ENCODE peak calls at places on chromosomes 16 and 17, in six cellular contexts. J is heart right ventricle, O is tibial artery, X is HAP-1, T is endothelial cell of umbilical vein, R is A549. C is an unnamed sample.
A peak's percentile ranks its signal among the peaks of the same experiment; 100 is the strongest.

GRCh38 chr17:77400445-77400870 is 259.7 kb downstream of the SEC14L1 start:
- DNase-seq in J (peak; percentile 62), O (peak; percentile 73), X (no peak), T (peak; percentile 58), R (no peak), C (no peak)

GRCh38 chr16:60123387-60124023 is 1389.4 kb upstream of the GOT2 start:
- DNase-seq in J (no peak), O (no peak), X (no peak), T (no peak), R (no peak), C (no peak)

GRCh38 chr16:49750341-49751011 is 105.4 kb downstream of the ZNF423 start:
- DNase-seq in J (no peak), O (no peak), X (no peak), T (no peak), R (no peak), C (no peak)

GRCh38 chr17:82963104-82963950 is 116.1 kb upstream of the METRNL start:
- DNase-seq in J (peak; percentile 83), O (peak; percentile 91), X (peak; percentile 7), T (peak; percentile 76), R (no peak), C (no peak)

GRCh38 chr16:19601083-19601976 is 45.8 kb downstream of the VPS35L start:
- DNase-seq in J (no peak), O (no peak), X (peak; percentile 20), T (peak; percentile 60), R (peak; percentile 41), C (no peak)

GRCh38 chr17:4541328-4542002 is 13.7 kb downstream of the MYBBP1A start:
- DNase-seq in J (no peak), O (no peak), X (no peak), T (no peak), R (no peak), C (no peak)

GRCh38 chr17:51012538-51012937 is 108.1 kb downstream of the SPAG9 start:
- DNase-seq in J (no peak), O (no peak), X (no peak), T (no peak), R (no peak), C (no peak)

GRCh38 chr16:77790964-77791363 is 2.6 kb downstream of the VAT1L start:
- DNase-seq in J (no peak), O (no peak), X (no peak), T (no peak), R (no peak), C (no peak)

GRCh38 chr17:58219789-58220183 is 731 bp upstream of the MKS1 start:
- DNase-seq in J (no peak), O (no peak), X (no peak), T (peak; percentile 61), R (no peak), C (no peak)

GRCh38 chr16:75552951-75553350 is 3.1 kb downstream of the TMEM231 start:
- DNase-seq in J (peak; percentile 50), O (no peak), X (no peak), T (peak; percentile 60), R (no peak), C (no peak)

GRCh38 chr16:27237229-27238015 is 31.1 kb downstream of the NSMCE1 start:
- DNase-seq in J (no peak), O (peak; percentile 62), X (no peak), T (peak; percentile 80), R (no peak), C (no peak)

GRCh38 chr16:89828199-89828869 is at the start of gene SPIRE2:
- DNase-seq in J (peak; percentile 81), O (peak; percentile 80), X (peak; percentile 43), T (peak; percentile 77), R (no peak), C (no peak)

GRCh38 chr17:28549274-28550132 is 2.9 kb downstream of the UNC119 start:
- DNase-seq in J (no peak), O (no peak), X (no peak), T (no peak), R (no peak), C (no peak)

GRCh38 chr17:1504866-1505265 is 11.5 kb downstream of the INPP5K start:
- DNase-seq in J (no peak), O (no peak), X (no peak), T (no peak), R (no peak), C (no peak)

GRCh38 chr17:74712301-74712700 is 422 bp downstream of the CD300LF start:
- DNase-seq in J (no peak), O (no peak), X (no peak), T (no peak), R (no peak), C (no peak)

GRCh38 chr17:58415371-58416055 is 1.8 kb downstream of the RNF43 start:
- DNase-seq in J (no peak), O (no peak), X (no peak), T (no peak), R (peak; percentile 38), C (no peak)

GRCh38 chr17:58960068-58960467 is 146.6 kb downstream of the TRIM37 start:
- DNase-seq in J (no peak), O (no peak), X (no peak), T (peak; percentile 50), R (peak; percentile 16), C (no peak)

GRCh38 chr17:42773290-42774035 is at the start of gene VPS25:
- DNase-seq in J (peak; percentile 86), O (peak; percentile 86), X (peak; percentile 85), T (peak; percentile 61), R (peak; percentile 98), C (peak; percentile 36)

GRCh38 chr17:66107731-66108130 is 84.2 kb downstream of the CEP112 start:
- DNase-seq in J (no peak), O (no peak), X (no peak), T (no peak), R (no peak), C (no peak)

GRCh38 chr16:81754810-81755209 is 24.3 kb upstream of the PLCG2 start:
- DNase-seq in J (no peak), O (no peak), X (no peak), T (no peak), R (no peak), C (no peak)

GRCh38 chr17:50180066-50180465 is 14.3 kb downstream of the SGCA start:
- DNase-seq in J (no peak), O (no peak), X (no peak), T (no peak), R (no peak), C (no peak)

GRCh38 chr17:53141731-53142130 is 681.0 kb upstream of the KIF2B start:
- DNase-seq in J (no peak), O (no peak), X (no peak), T (no peak), R (no peak), C (no peak)

DNA sequence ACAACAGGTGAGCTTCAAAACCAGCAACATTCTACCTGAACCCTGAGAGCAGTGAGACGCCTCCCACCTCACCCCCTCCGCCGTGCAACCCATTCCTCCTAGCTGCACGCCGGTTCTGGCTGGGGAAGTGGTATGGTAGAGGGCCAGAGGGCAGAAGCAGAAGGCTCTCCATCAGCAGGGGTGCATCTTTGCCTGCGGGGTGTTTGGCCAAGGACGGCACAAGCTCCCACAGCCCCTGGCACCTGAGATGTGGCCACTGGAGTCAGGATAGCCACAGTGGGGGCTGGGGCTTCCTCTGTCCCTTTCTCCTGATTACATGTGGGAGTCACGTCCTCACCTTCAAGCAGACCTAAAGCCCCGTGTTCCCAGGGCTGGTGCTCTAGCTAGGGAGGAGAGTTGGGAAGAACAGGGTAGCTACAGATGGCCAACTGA is 1.6 kb downstream of the BORCS6 start:
- DNase-seq in J (no peak), O (peak; percentile 70), X (no peak), T (peak; percentile 12), R (no peak), C (no peak)
- H3K4me1 ChIP-seq in J (peaks cover 47% of the 10 kb centered on the region), O (peaks cover 38% of the 10 kb centered on the region), X (peaks cover 21% of the 10 kb centered on the region), T (peaks cover 27% of the 10 kb centered on the region), R (peaks cover 35% of the 10 kb centered on the region), C (peaks cover 22% of the 10 kb centered on the region)

DNA sequence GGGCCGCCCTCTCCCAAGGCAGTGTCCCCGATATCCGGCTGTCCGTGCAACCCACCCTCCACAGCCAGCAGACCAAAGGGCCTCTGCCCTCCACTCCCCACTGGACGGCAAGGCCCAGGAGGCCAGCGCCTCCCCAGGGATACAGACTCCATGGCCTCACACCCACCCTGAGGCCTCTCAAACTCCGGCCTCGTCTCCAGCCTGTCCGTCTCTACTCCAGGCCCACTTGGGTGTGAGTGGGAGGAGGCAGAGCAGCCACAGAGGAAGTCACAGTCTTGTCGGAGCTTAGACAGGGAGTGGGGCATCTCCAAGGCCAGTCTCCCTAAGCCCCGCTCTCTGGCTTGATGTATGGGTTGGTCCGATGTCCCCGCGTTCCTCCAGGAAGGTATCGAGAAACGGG is 73.3 kb downstream of the SRCIN1 start:
- DNase-seq in J (no peak), O (no peak), X (no peak), T (no peak), R (no peak), C (no peak)
- H3K4me1 ChIP-seq in J (no peaks in the 10 kb centered on the region), O (no peaks in the 10 kb centered on the region), X (no peaks in the 10 kb centered on the region), T (no peaks in the 10 kb centered on the region), R (no peaks in the 10 kb centered on the region), C (no peaks in the 10 kb centered on the region)

GRCh38 chr16:85166281-85166680 is 54.0 kb upstream of the CIBAR2 start:
- DNase-seq in J (no peak), O (no peak), X (no peak), T (no peak), R (no peak), C (no peak)

GRCh38 chr16:85165781-85166180 is 53.5 kb upstream of the CIBAR2 start:
- DNase-seq in J (no peak), O (no peak), X (no peak), T (no peak), R (no peak), C (no peak)

GRCh38 chr16:85167589-85168537 is 55.6 kb upstream of the CIBAR2 start:
- DNase-seq in J (no peak), O (no peak), X (peak; percentile 37), T (no peak), R (no peak), C (no peak)

GRCh38 chr16:85168732-85169256 is 56.5 kb upstream of the CIBAR2 start:
- DNase-seq in J (peak; percentile 66), O (peak; percentile 83), X (peak; percentile 39), T (no peak), R (peak; percentile 60), C (no peak)

DNA sequence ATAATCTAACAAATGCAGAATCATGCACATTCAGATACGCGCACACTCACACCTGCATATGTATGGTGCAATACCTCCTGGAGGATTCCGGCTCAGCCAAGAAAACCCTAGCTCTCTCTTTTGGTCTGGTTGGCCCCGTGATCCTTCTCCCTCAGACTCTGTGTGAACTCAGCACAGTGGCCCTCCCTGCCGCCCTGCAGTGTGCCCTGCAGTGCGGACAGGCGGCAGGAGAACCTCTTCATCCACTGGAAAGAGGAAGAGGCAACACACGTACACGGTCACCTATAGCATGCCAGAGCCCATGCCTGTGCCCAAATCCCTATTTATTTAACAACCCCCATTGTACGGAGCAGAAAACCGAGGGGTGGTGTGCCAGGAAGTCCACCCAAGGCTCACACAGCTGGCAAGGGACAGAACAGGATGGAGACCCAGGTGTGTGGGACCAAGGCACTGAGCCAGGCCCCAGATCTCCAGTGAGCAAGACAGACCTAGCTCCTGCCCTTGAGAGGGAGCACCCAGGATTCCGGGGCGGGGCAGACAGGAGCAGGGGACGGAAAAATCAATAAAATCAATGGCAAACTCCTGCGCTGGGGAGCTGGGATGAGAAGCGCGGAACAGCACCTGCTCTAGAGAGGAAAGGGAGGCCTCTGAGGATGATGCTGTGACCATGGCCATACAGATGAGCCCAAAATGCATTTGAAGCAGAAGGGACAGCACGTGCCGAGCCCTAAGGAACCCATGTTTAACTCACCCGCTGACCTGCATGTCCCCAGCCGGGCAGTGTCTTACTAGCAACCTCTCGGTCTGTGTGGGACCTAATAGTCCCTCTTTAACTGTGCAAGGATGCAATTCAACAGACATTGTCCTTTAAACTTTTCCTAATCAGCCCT is 54.7 kb upstream of the CIBAR2 start:
- DNase-seq in J (no peak), O (no peak), X (no peak), T (no peak), R (no peak), C (no peak)
- H3K4me1 ChIP-seq in J (peaks cover 70% of the 10 kb centered on the region), O (peaks cover 80% of the 10 kb centered on the region), X (peaks cover 20% of the 10 kb centered on the region), T (peaks cover 32% of the 10 kb centered on the region), R (peaks cover 26% of the 10 kb centered on the region), C (peaks cover 21% of the 10 kb centered on the region)

GRCh38 chr16:2520784-2521577 is 810 bp downstream of the AMDHD2 start:
- DNase-seq in J (peak; percentile 9), O (no peak), X (no peak), T (no peak), R (no peak), C (no peak)
- H3K4me1 ChIP-seq in J (peaks cover 49% of the 10 kb centered on the region), O (peaks cover 49% of the 10 kb centered on the region), X (no peaks in the 10 kb centered on the region), T (peaks cover 24% of the 10 kb centered on the region), R (peaks cover 28% of the 10 kb centered on the region), C (peaks cover 36% of the 10 kb centered on the region)

C was measured in Panc1.